ENCODE peak calls at places on chromosomes 2 and 18, in four cellular contexts. J, H, S and Y are unnamed samples.
A peak's percentile ranks its signal among the peaks of the same experiment; 100 is the strongest.

GRCh38 chr2:46849741-46850474 is 65.7 kb downstream of the MCFD2 start:
- DNase-seq in J (no peak), H (peak; percentile 92), S (no peak), Y (no peak)

GRCh38 chr2:159133795-159134194 is 152.7 kb downstream of the WDSUB1 start:
- DNase-seq in H (no peak), S (no peak), J (no peak), Y (no peak)

GRCh38 chr2:69449906-69450305 is 12.7 kb upstream of the NFU1 start:
- DNase-seq in H (no peak), J (no peak), S (no peak), Y (no peak)

GRCh38 chr2:184689633-184690032 is 91.3 kb downstream of the ZNF804A start:
- DNase-seq in S (no peak), J (no peak), H (no peak), Y (no peak)

GRCh38 chr2:206250041-206250897 is 24.2 kb upstream of the ZDBF2 start:
- DNase-seq in S (no peak), H (no peak), J (no peak), Y (no peak)

GRCh38 chr2:109736177-109736827 is 57.8 kb upstream of the RGPD5 start:
- DNase-seq in H (peak; percentile 43), J (peak; percentile 53), S (peak; percentile 69), Y (no peak)

GRCh38 chr2:46655551-46656436 is 176.4 kb downstream of the TMEM247 start:
- DNase-seq in J (no peak), S (no peak), H (no peak), Y (no peak)

GRCh38 chr2:2229898-2230817 is 100.9 kb downstream of the MYT1L start:
- DNase-seq in S (no peak), H (no peak), J (no peak), Y (no peak)

GRCh38 chr2:139142252-139142651 is 362.1 kb upstream of the NXPH2 start:
- DNase-seq in H (peak; percentile 12), S (no peak), J (peak; percentile 8), Y (no peak)

GRCh38 chr18:79400591-79401381 is 5.1 kb downstream of the NFATC1 start:
- DNase-seq in H (no peak), J (no peak), S (no peak), Y (peak; percentile 24)

GRCh38 chr2:204533629-204534370 is 11.5 kb upstream of the PARD3B start:
- DNase-seq in J (no peak), S (no peak), H (no peak), Y (no peak)

GRCh38 chr18:3328522-3328921 is 66.6 kb downstream of the MYL12B start:
- DNase-seq in J (no peak), S (no peak), H (no peak), Y (no peak)

GRCh38 chr2:51031004-51031791 is 734 bp downstream of the NRXN1 start:
- DNase-seq in J (no peak), H (no peak), S (no peak), Y (no peak)

GRCh38 chr2:29372185-29372584 is 257.0 kb downstream of the CLIP4 start:
- DNase-seq in S (no peak), J (no peak), H (no peak), Y (no peak)

GRCh38 chr2:28691774-28692281 is 59.8 kb upstream of the PPP1CB start:
- DNase-seq in J (no peak), H (no peak), S (peak; percentile 92), Y (no peak)

GRCh38 chr2:227862227-227862740 is 9.1 kb upstream of the DAW1 start:
- DNase-seq in H (peak; percentile 34), S (peak; percentile 65), J (peak; percentile 30), Y (no peak)

GRCh38 chr2:180776924-180777323 is 203.5 kb upstream of the UBE2E3 start:
- DNase-seq in H (no peak), J (no peak), S (no peak), Y (no peak)

GRCh38 chr2:201808070-201808469 is 1.7 kb downstream of the CDK15 start:
- DNase-seq in H (no peak), J (peak; percentile 23), S (no peak), Y (no peak)

GRCh38 chr2:176872406-176872805 is 340.2 kb upstream of the HNRNPA3 start:
- DNase-seq in J (no peak), H (no peak), S (no peak), Y (no peak)

GRCh38 chr2:133266075-133266925 is 302.0 kb downstream of the NCKAP5 start:
- DNase-seq in H (no peak), J (peak; percentile 12), S (no peak), Y (no peak)

GRCh38 chr2:44515416-44515815 is 153.7 kb downstream of the CAMKMT start:
- DNase-seq in J (no peak), H (no peak), S (no peak), Y (no peak)

GRCh38 chr18:21855432-21855831 is 114.8 kb downstream of the MIB1 start:
- DNase-seq in H (no peak), J (no peak), S (no peak), Y (no peak)

GRCh38 chr2:126863336-126864015 is 35.2 kb upstream of the TEX51 start:
- DNase-seq in H (no peak), S (no peak), J (no peak), Y (peak; percentile 13)

GRCh38 chr2:65626831-65627230 is 194.4 kb upstream of the SPRED2 start:
- DNase-seq in H (no peak), S (no peak), J (no peak), Y (no peak)

GRCh38 chr18:80108122-80108536 is 933 bp upstream of the ADNP2 start:
- DNase-seq in S (no peak), J (no peak), H (no peak), Y (no peak)

GRCh38 chr2:138554123-138554522 is 52.6 kb downstream of the SPOPL start:
- DNase-seq in S (no peak), J (no peak), H (no peak), Y (no peak)

GRCh38 chr2:39548971-39549370 is 111.9 kb upstream of the MAP4K3 start:
- DNase-seq in J (no peak), H (no peak), S (no peak), Y (no peak)

DNA sequence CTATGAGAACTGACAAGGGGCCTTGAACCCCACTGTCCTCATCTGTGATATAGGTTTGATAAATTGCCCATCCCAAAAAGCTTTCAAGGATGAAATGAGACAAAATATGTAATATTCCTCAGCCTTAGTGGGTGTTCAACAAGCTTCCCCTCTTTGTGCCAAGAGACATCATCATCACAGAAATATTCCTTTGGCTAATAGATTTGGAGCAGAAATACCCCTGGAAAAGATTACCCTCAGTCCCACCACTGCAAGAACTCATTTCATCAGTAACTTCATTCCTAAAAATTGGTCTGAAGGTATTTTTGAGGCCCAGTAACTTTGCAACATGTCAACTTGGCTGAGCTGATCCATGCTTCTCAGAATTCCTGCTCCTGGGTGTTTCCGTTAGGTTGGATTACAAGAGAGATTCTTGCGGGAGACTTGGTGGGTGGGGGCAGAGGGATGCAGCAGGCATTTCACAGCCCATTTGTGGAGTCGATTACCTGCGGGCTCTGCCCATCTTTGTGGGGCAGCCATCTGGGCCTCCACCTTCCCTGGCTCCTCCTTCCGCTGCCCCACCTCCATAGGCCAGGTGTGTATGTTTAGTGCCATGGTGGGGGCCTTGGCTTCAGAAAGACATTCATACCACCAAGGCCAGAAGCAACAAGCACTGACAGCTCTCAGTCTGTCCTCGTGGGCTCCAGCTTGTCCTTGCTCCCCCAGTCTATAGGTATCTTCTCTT is 263.9 kb downstream of the GLI2 start:
- DNase-seq in S (no peak), H (no peak), J (no peak), Y (no peak)
- TF ChIP-seq TARDBP in S (no peak), H (no peak), J (no peak), Y (no peak)

DNA sequence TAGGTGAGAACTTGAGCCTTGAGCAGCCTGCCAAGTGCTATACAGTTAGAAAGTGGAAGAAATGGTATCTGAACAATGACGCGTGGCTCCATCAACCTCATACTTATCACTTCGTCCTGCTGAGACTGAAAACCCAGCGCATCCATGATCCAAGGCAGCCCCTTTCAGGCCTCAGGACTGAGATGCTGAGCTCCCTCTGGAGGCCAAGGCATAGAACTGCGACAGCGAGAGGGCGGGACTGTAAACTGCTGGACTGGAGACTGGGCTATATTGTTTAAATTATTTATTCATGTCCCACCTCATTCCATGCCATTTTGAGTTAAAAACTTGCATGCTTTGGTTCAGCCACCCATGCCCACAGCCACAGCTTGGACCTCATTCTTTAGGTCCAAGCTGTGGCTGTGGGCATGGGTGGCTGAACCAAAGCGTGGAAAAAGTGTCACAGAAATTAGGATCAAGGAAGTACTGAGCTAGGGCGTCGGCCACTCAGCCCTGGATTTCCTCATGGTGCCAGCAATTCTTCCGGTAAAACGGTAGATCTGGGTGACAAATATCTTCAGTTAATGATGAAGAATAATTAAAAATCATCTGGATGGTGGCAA is 195.5 kb downstream of the L3MBTL4 start:
- DNase-seq in J (peak; percentile 67), H (peak; percentile 37), S (peak; percentile 24), Y (no peak)
- TF ChIP-seq TARDBP in J (no peak), H (no peak), S (no peak), Y (no peak)

DNA sequence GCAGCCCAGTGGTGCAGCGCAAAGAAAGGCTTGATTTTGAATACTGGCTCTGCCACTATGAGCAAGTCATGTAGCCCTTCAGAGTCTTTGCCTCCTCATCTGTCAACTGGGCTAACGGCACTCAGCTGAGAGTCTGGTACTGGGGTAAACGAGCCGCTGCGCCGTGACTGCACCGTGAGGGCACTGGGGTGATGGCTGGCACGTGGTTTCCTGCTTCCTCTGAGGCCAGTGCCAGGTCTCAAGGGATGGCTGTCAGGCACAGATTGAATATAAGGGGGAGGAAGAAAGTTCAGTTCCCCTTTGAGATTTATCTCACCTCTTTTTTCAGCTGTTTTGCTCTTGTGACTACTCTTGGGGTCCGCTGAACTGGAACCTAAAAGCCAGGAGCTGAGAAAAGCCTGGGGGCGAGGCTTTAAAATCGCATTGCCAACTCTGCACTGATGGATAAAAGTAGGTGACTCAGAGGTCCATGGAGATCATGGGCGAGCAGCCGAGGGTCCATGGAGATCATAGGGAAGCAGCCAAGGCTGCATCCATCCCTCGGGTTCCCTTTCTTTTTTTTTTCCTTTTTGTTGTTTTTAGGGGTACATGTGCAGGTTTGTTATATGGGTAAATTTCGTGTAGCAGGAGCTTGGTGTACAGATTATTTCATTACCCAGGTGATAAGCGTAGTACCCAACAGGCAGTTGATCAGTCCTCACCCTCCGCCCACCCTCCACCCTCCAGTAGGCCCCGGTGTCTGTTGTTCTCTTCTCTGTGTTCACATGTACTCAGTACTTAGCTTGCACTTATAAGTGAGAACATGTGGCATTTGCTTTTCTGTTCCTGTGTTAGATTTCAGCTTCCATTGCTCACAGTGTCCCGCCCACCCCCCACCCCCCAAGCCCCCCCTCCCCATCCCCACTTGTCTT is 114.3 kb downstream of the SPP2 start:
- DNase-seq in S (no peak), H (no peak), J (no peak), Y (peak; percentile 9)
- TF ChIP-seq TARDBP in S (no peak), H (no peak), J (no peak), Y (no peak)

GRCh38 chr2:224362094-224362493 is 39.8 kb downstream of the FAM124B start:
- DNase-seq in S (no peak), H (no peak), J (no peak), Y (no peak)

GRCh38 chr2:224363281-224363680 is 38.6 kb downstream of the FAM124B start:
- DNase-seq in S (no peak), H (no peak), J (no peak), Y (no peak)

GRCh38 chr2:224369028-224369632 is 32.8 kb downstream of the FAM124B start:
- DNase-seq in H (peak; percentile 59), J (peak; percentile 32), S (peak; percentile 45), Y (no peak)

GRCh38 chr2:224360801-224361251 is 41.1 kb downstream of the FAM124B start:
- DNase-seq in J (no peak), H (no peak), S (no peak), Y (no peak)

DNA sequence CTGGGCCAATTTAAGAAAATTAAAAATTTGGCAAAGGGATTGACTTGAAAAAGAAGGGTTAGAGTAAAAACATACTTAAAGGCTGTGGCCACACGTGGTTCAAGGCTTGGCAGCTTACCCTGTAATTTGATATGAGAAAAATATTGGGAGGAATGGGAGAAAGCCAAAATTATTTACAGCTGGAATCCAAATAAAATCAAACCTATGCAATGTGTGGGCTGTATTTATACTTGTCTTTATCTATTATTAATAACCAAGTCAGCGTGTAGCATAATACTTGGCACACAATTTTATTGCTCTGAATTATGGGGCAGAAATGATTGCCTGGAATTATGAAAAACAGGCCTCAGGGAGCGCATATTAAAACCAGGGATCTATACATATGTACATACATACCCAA is 35.6 kb downstream of the FAM124B start:
- DNase-seq in S (no peak), J (no peak), H (no peak), Y (no peak)
- TF ChIP-seq TARDBP in S (no peak), J (no peak), H (no peak), Y (no peak)